ENCODE peak calls at places on chromosomes 6 and 20, in nine cellular contexts. A is heart right ventricle, O is fibroblast of mammary gland, M is upper lobe of left lung, K is pancreas, B is ovary, X is tibial nerve, J is transverse colon, Q is kidney epithelial cell. N is an unnamed sample.

GRCh38 chr6:3885262-3886036 is 36.3 kb downstream of the FAM50B start:
- DNase-seq in A (no peak), O (no peak), M (no peak), K (peak; percentile 53), B (no peak), X (no peak), J (no peak), Q (no peak), N (no peak)

GRCh38 chr20:43925786-43926185 is 11.1 kb downstream of the TOX2 start:
- DNase-seq in A (no peak), O (peak; percentile 46), M (no peak), K (no peak), B (no peak), X (no peak), J (peak; percentile 40), Q (no peak), N (peak; percentile 79)

GRCh38 chr6:80528115-80528514 is 421.6 kb downstream of the BCKDHB start:
- DNase-seq in A (no peak), O (no peak), M (no peak), K (no peak), B (no peak), X (no peak), J (no peak), Q (no peak), N (no peak)

GRCh38 chr20:40868568-40869223 is 159.9 kb upstream of the TOP1 start:
- DNase-seq in A (peak; percentile 39), O (peak; percentile 71), M (no peak), K (no peak), B (peak; percentile 62), X (no peak), J (no peak), Q (no peak), N (peak; percentile 88)

GRCh38 chr6:14283600-14284235 is 166.1 kb downstream of the CD83 start:
- DNase-seq in A (no peak), O (peak; percentile 30), M (no peak), K (no peak), B (no peak), X (no peak), J (no peak), Q (no peak), N (no peak)

GRCh38 chr6:152696543-152696942 is 1.2 kb upstream of the MYCT1 start:
- DNase-seq in A (no peak), O (peak; percentile 66), M (no peak), K (no peak), B (no peak), X (no peak), J (no peak), Q (no peak), N (peak; percentile 27)

GRCh38 chr20:43731469-43731868 is 4.7 kb upstream of the GTSF1L start:
- DNase-seq in A (no peak), O (peak; percentile 89), M (no peak), K (no peak), B (no peak), X (no peak), J (no peak), Q (no peak), N (no peak)

GRCh38 chr6:168734523-168734922 is 293.5 kb downstream of the SMOC2 start:
- DNase-seq in A (no peak), O (no peak), M (no peak), K (no peak), B (no peak), X (no peak), J (no peak), Q (no peak), N (no peak)

GRCh38 chr20:44087857-44088120 is 99.2 kb downstream of the JPH2 start:
- DNase-seq in A (no peak), O (no peak), M (no peak), K (no peak), B (no peak), X (no peak), J (no peak), Q (no peak), N (no peak)

GRCh38 chr20:54350415-54350814 is 125.0 kb upstream of the DOK5 start:
- DNase-seq in A (no peak), O (peak; percentile 35), M (peak; percentile 45), K (no peak), B (no peak), X (no peak), J (no peak), Q (no peak), N (peak; percentile 60)

DNA sequence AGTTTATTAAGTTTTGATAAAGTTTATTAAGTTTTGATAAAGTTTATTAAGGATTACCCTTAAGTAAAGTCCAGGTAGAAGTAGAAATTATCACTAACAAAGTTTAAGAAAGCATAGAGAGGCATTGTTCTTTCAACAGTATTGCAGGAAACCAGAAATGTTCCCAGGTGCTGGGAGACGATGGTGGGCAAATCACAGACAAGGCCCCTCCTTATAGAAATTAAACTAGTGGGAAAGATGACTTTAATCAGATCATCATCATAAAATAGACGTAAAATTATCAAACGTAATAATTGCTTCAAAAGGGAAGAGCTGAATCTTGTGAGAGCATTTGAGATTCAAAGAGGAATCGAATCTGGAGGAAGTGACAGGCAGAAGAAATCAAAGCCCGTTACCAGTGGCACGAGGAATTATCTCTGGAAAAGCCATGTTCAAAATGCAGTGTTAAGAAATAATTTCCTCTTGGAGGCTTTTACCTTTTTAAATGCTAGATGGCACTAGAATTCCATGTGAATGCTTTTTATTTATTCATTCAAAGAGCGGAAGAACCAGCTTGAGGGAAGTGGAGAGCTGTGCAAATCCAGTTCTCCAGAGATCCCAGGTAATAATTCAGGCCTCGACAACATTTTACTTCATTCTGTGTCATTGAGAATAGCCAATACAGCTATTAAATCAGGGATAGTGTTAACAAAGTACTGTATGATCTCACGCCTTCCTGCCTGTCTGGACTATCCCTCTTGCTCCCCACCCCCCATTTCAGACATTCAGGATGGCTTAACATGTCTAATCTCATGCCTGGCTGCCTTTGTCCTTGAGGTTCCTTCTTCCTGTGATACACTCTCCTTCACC is 1.0 kb upstream of the APMAP start:
- DNase-seq in A (no peak), O (peak; percentile 70), M (peak; percentile 16), K (no peak), B (no peak), X (no peak), J (no peak), Q (no peak), N (peak; percentile 68)
- TF ChIP-seq CTCF in A (peak; percentile 52), O (peak; percentile 49), M (peak; percentile 34), K (peak; percentile 16), B (peak; percentile 47), X (peak; percentile 24), J (peak; percentile 22), Q (peak; percentile 30), N (peak; percentile 22)

DNA sequence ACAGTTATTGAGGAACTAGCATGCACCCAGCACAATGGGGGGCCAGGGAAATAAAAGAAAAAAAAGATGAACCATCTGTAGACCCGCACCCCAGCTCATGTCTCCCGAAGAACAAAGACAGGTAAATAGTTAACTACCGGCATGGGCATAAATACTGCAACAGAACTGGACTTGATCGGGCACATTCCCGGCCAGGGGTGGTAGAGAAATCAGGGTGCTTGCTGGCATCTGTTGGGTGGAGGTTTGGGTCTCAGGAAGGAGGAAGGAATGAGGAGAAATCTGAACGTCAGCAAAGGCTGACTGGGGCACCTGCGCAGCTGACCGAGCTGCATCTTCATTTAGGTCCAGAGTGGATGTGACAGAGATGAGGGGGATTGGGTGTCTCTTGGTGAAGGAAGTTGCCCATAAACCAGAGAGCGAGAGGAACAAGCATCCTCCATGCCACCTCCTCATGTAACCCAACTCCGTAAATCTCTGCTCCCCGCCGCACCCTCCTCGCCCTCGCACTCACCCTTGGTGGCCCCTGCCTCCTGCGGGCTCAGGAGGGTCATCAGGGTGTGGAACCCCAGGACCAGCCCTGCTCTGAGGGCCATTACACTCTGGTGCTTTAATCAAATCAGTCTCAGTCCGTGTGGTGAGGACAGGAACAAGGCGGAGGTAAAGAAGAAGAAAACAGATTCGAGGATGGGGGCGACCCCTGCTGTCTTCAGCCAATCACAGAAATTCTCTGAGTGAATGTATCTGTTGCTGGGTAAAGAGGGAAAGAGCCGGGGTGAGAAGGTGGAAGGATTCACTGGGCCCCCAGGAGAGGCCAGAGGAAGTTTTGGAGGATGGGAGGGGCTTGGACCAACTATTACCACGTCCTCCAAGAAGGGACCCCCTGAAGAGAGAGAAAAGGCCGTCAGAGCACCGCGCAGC is at the start of gene HLA-DOA:
- DNase-seq in A (peak; percentile 30), O (peak; percentile 12), M (no peak), K (no peak), B (no peak), X (no peak), J (no peak), Q (no peak), N (peak; percentile 22)
- H3K4me3 ChIP-seq in A (peak within 1 kb of the TSS; percentile 42), O (no peak within 1 kb of the TSS), M (peak within 1 kb of the TSS; percentile 55), K (no peak within 1 kb of the TSS), B (no peak within 1 kb of the TSS), X (peak within 1 kb of the TSS; percentile 39), J (peak within 1 kb of the TSS; percentile 21), Q (no peak within 1 kb of the TSS), N (no peak within 1 kb of the TSS)

GRCh38 chr6:147467463-147467862 is 41.0 kb upstream of the SAMD5 start:
- DNase-seq in A (no peak), O (no peak), M (no peak), K (no peak), B (no peak), X (no peak), J (no peak), Q (no peak), N (no peak)

GRCh38 chr6:147463651-147464050 is 44.8 kb upstream of the SAMD5 start:
- DNase-seq in A (no peak), O (no peak), M (no peak), K (no peak), B (no peak), X (no peak), J (no peak), Q (no peak), N (no peak)

GRCh38 chr6:147467891-147468290 is 40.6 kb upstream of the SAMD5 start:
- DNase-seq in A (no peak), O (no peak), M (no peak), K (no peak), B (no peak), X (no peak), J (no peak), Q (no peak), N (no peak)

GRCh38 chr6:147468634-147469033 is 39.9 kb upstream of the SAMD5 start:
- DNase-seq in A (no peak), O (no peak), M (no peak), K (no peak), B (no peak), X (no peak), J (no peak), Q (no peak), N (no peak)
- TF ChIP-seq CTCF in A (no peak), O (no peak), M (no peak), K (no peak), B (no peak), X (no peak), J (no peak), Q (no peak), N (no peak)

DNA sequence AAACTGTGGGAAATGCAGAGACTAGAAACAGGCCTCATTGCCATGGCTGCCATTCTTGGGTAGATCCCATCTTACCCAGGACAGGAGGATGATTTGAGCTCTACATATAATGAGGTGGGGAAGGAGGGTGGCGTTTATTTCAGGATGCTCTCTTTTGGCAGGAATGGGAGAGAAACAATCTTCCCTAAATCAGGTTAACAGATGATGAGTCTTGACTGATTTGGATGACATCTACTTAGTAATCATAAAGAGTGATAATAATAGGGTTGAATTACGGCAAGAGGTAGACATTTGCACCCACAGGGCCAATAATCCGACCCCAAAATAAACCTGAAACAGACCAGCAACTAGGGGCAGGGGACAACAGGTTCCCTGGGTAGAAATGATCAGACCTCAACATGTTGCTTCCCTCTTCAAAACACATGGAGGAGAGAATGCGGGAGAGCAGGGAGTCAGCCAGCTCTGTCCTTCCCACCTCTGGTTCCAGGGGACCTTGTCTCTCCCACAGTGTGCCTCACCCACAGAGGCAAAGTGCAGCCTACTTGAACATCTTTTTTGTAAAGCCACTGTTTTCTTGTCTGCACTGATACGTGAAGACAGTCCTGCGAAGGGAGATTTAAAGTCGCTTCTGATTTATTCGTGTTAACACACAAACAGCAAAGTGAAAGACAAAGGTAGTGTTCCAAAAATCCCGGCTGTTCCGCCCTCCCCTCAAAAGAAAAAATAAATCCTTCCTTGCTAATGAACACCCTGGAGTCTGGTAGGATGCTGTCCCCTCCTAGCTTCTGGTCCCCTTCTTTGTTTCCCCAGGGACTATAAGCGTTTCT is 3.9 kb downstream of the FOXQ1 start:
- DNase-seq in A (no peak), O (no peak), M (no peak), K (no peak), B (no peak), X (no peak), J (no peak), Q (no peak), N (peak; percentile 59)
- H3K4me3 ChIP-seq in A (peak overlapping the region; percentile 58), O (no peak overlapping the region), M (peak overlapping the region; percentile 62), K (no peak overlapping the region), B (peak overlapping the region; percentile 31), X (peak overlapping the region; percentile 40), J (peak overlapping the region; percentile 31), Q (no peak overlapping the region), N (peak overlapping the region; percentile 55)